ENCODE peak calls at places on chromosome 19, in six cellular contexts. S, U, W, O, C and G are unnamed samples.

GRCh38 chr19:11457115-11457514 is 21.7 kb downstream of the PRKCSH start:
- DNase-seq in S (no peak), U (no peak), W (no peak), O (no peak), C (peak), G (no peak)

GRCh38 chr19:42092350-42092749 is 16.4 kb downstream of the ZNF574 start:
- DNase-seq in S (no peak), U (peak), W (peak), O (no peak), C (no peak), G (no peak)

GRCh38 chr19:42436006-42436405 is 6.7 kb downstream of the CXCL17 start:
- DNase-seq in S (no peak), U (no peak), W (no peak), O (peak), C (no peak), G (no peak)

GRCh38 chr19:11496391-11497163 is 9.1 kb downstream of the ZNF653 start:
- DNase-seq in S (no peak), U (peak), W (peak), O (peak), C (peak), G (peak)

GRCh38 chr19:13796301-13797057 is 1.2 kb downstream of the ZSWIM4 start:
- DNase-seq in S (no peak), U (peak), W (peak), O (peak), C (no peak), G (peak)

GRCh38 chr19:44451687-44452086 is 3.4 kb upstream of the ZNF229 start:
- DNase-seq in S (no peak), U (no peak), W (no peak), O (no peak), C (no peak), G (no peak)

GRCh38 chr19:58361900-58362271 is 665 bp downstream of the ZNF497 start:
- DNase-seq in S (no peak), U (no peak), W (no peak), O (peak), C (peak), G (peak)

GRCh38 chr19:31214086-31214485 is 135.2 kb downstream of the TSHZ3 start:
- DNase-seq in S (no peak), U (no peak), W (no peak), O (no peak), C (peak), G (no peak)

GRCh38 chr19:30437869-30438268 is 65.7 kb downstream of the ZNF536 start:
- DNase-seq in S (no peak), U (no peak), W (no peak), O (no peak), C (no peak), G (no peak)

GRCh38 chr19:10868872-10869547 is 2.3 kb upstream of the CARM1 start:
- DNase-seq in S (no peak), U (no peak), W (no peak), O (no peak), C (no peak), G (no peak)

DNA sequence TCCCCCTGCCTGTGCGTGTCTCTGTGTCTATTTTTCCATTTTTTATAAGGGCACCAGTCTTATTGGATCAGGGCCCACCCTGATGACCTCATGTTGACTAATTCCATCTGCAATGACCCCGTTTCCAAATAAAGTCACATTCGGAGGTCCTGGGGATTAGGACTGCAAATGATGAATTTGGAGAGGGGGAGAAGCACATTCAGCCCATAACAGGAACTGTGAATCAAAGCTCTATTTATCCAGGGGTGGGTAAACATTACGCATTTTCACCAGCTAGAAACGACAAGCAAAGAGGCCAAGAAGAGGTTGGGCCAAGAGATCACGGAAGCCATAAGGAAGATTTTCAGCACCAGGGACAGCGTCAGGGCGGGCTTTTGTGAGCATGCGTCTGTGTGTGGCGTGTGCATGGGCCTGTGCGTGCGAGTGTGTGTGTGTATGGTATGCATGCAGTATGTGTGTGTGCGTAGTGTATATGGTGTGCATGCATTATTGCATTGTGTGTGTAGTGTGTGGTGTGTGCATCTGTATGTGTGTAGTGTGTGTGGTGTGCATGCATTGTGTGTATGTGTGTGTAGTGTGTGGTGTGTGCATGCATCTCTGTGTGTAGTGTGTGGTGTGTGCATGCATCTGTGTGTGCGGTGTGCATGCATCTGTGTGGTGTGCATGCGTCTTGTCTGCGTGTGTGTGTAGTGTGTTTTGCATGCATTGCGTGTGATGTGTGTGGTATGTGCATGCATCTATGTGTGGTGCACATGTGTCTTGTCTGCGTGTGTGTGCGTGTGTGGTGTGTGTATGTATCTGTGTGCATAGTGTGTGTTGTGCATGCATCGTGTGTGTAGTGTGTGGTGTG is 19.6 kb downstream of the CELF5 start:
- DNase-seq in S (no peak), U (peak), W (peak), O (peak), C (peak), G (peak)
- TF ChIP-seq ATF3 in S (no peak), U (no peak), W (no peak), O (no peak), C (no peak), G (no peak)

DNA sequence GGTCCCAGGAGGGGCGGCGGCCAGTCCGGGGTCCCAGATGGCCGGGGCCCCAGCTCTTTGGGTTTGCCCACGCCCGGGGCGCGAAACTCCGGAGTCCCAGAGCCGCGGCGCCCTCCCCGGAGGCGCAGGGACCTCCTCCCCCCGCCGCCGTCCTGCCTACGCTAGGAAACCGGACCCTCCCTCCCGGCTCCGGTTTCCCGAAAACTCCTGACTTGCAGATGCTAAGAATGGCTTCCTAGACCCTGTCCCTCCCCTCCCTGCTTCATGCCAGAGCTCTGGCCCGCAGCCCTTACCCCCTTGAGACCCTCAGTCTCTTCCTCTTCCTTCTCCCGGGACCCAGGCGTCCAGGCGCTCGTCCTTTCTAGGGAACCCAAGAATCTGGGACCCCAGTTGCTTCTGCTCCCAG is 468 bp upstream of the MYBPC2 start:
- DNase-seq in S (no peak), U (peak), W (no peak), O (no peak), C (no peak), G (no peak)
- TF ChIP-seq ATF3 in S (no peak), U (no peak), W (no peak), O (no peak), C (no peak), G (no peak)

DNA sequence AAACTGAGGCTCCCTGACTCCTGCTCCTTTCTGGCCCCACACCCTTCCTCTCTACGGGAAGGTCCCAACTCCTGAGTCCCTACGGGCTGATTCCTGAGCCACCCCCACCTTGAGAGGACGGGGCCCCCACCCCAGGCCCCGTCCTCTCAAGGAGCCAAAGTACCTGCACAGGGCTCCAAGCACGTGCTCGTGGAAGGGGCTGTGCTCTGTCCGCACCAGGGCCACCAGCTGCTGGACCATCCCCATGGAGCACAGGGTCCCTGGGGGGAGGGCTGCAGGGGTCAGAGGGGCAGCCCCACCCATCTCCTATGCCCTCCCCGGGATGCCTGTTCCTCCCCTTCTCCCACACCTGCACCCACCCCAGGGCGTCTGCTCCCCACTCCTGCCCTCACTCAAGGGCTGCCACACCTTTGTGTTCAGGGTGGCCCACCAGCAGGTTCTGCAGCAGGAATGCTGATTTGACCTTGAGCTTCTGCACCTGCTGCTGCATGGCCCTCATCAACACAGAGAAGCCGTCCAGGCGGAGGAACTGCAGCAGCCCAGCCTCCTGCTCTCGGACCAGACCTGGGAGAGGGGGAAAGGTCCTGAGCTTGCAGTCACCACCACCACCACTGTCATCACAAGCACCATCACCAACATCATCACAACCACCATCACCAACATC is 7.0 kb upstream of the PPP6R1 start:
- DNase-seq in S (no peak), U (no peak), W (no peak), O (no peak), C (no peak), G (no peak)
- TF ChIP-seq ATF3 in S (no peak), U (no peak), W (no peak), O (no peak), C (no peak), G (no peak)

GRCh38 chr19:55585658-55586339 is 5.2 kb upstream of the ZNF579 start:
- DNase-seq in S (no peak), U (peak), W (peak), O (peak), C (peak), G (no peak)
- TF ChIP-seq ATF3 in S (no peak), U (no peak), W (no peak), O (no peak), C (no peak), G (no peak)

GRCh38 chr19:7771072-7771471 is 8.0 kb downstream of the CLEC4M start:
- DNase-seq in S (no peak), U (no peak), W (no peak), O (no peak), C (no peak), G (no peak)

GRCh38 chr19:7775761-7776160 is 12.7 kb downstream of the CLEC4M start:
- DNase-seq in S (no peak), U (no peak), W (no peak), O (no peak), C (no peak), G (no peak)

GRCh38 chr19:7778081-7778480 is 15.0 kb downstream of the CLEC4M start:
- DNase-seq in S (no peak), U (no peak), W (no peak), O (no peak), C (no peak), G (no peak)

GRCh38 chr19:7772752-7773291 is 9.8 kb downstream of the CLEC4M start:
- DNase-seq in S (peak), U (no peak), W (no peak), O (no peak), C (no peak), G (no peak)

GRCh38 chr19:7773841-7774240 is 10.8 kb downstream of the CLEC4M start:
- DNase-seq in S (no peak), U (no peak), W (no peak), O (no peak), C (no peak), G (no peak)
- TF ChIP-seq ATF3 in S (no peak), U (no peak), W (no peak), O (no peak), C (no peak), G (no peak)

GRCh38 chr19:49092686-49093085 is 7.4 kb downstream of the SNRNP70 start:
- DNase-seq in S (no peak), U (no peak), W (no peak), O (no peak), C (no peak), G (no peak)
- TF ChIP-seq ATF3 in S (no peak), U (no peak), W (no peak), O (no peak), C (no peak), G (no peak)